ENCODE peak calls at places on chromosomes 16 and 17, in seven cellular contexts. O is ACHN; K is T1000; U is BJ; B is osteocyte; M is left colon; Y is naive thymus-derived CD8-positive, alpha-beta T cell. C is an unnamed sample.

GRCh38 chr16:46976550-46976949 is 3.1 kb upstream of the DNAJA2 start:
- DNase-seq in O (no peak), K (no peak), U (no peak), B (peak; percentile 7), M (no peak), Y (no peak), C (no peak)

GRCh38 chr17:42363767-42364585 is 24.3 kb downstream of the STAT3 start:
- DNase-seq in O (no peak), K (no peak), U (no peak), B (no peak), M (no peak), Y (no peak), C (no peak)

GRCh38 chr17:2796164-2797140 is at the start of gene RAP1GAP2:
- DNase-seq in O (no peak), K (no peak), U (no peak), B (no peak), M (peak; percentile 90), Y (peak; percentile 84), C (peak; percentile 75)

GRCh38 chr16:2884041-2884451 is 1.0 kb downstream of the FLYWCH2 start:
- DNase-seq in O (peak; percentile 68), K (no peak), U (no peak), B (no peak), M (no peak), Y (no peak), C (no peak)

GRCh38 chr17:427327-427726 is 74.7 kb upstream of the RPH3AL start:
- DNase-seq in O (no peak), K (no peak), U (no peak), B (no peak), M (no peak), Y (no peak), C (no peak)

GRCh38 chr17:3777366-3777765 is 23.6 kb downstream of the ITGAE start:
- DNase-seq in O (no peak), K (no peak), U (no peak), B (no peak), M (no peak), Y (no peak), C (no peak)

GRCh38 chr16:3689731-3690130 is 27.6 kb downstream of the TRAP1 start:
- DNase-seq in O (no peak), K (no peak), U (peak; percentile 16), B (no peak), M (no peak), Y (no peak), C (no peak)

GRCh38 chr16:21603920-21604319 is 4.5 kb downstream of the METTL9 start:
- DNase-seq in O (peak; percentile 29), K (no peak), U (no peak), B (no peak), M (no peak), Y (no peak), C (no peak)

GRCh38 chr16:88389191-88389590 is 6.4 kb downstream of the ZNF469 start:
- DNase-seq in O (no peak), K (no peak), U (no peak), B (no peak), M (no peak), Y (no peak), C (no peak)

GRCh38 chr17:4490637-4491061 is 8.0 kb upstream of the SPNS2 start:
- DNase-seq in O (no peak), K (no peak), U (no peak), B (no peak), M (no peak), Y (no peak), C (no peak)

GRCh38 chr16:81645303-81645702 is 133.8 kb upstream of the PLCG2 start:
- DNase-seq in O (peak; percentile 94), K (peak; percentile 65), U (peak; percentile 54), B (peak; percentile 91), M (peak; percentile 72), Y (no peak), C (no peak)

GRCh38 chr16:87330257-87330624 is 13.0 kb upstream of the C16orf95 start:
- DNase-seq in O (no peak), K (no peak), U (no peak), B (no peak), M (no peak), Y (peak; percentile 35), C (no peak)

GRCh38 chr17:1522626-1523025 is 6.2 kb upstream of the INPP5K start:
- DNase-seq in O (no peak), K (no peak), U (no peak), B (no peak), M (no peak), Y (no peak), C (no peak)

GRCh38 chr16:25006504-25007055 is 8.6 kb downstream of the ARHGAP17 start:
- DNase-seq in O (no peak), K (peak; percentile 52), U (no peak), B (no peak), M (no peak), Y (no peak), C (no peak)

GRCh38 chr16:68365167-68365817 is 54.5 kb downstream of the PRMT7 start:
- DNase-seq in O (no peak), K (no peak), U (no peak), B (no peak), M (no peak), Y (no peak), C (no peak)

GRCh38 chr16:88926374-88926990 is 50.5 kb downstream of the CBFA2T3 start:
- DNase-seq in O (peak; percentile 34), K (no peak), U (no peak), B (no peak), M (no peak), Y (no peak), C (no peak)

C was measured in effector memory CD8-positive, alpha-beta T cell.